ENCODE peak calls at places on chromosomes 7 and 10, in six cellular contexts. P is PC-3, G is kidney epithelial cell, S is cardiac muscle cell, J is foreskin fibroblast, E is keratinocyte. W is an unnamed sample.

GRCh38 chr10:131779661-131780394 is 121.0 kb upstream of the PPP2R2D start:
- DNase-seq in P (no peak), G (no peak), S (no peak), J (no peak), E (no peak), W (no peak)

GRCh38 chr10:31945392-31945791 is 16.8 kb upstream of the ARHGAP12 start:
- DNase-seq in P (no peak), G (no peak), S (no peak), J (no peak), E (no peak), W (no peak)

GRCh38 chr7:150759479-150759878 is 22.3 kb downstream of the GIMAP5 start:
- DNase-seq in P (no peak), G (no peak), S (no peak), J (no peak), E (no peak), W (no peak)

GRCh38 chr10:2963889-2964631 is 103.3 kb upstream of the PFKP start:
- DNase-seq in P (no peak), G (no peak), S (no peak), J (no peak), E (no peak), W (no peak)

GRCh38 chr7:106486331-106486730 is 174.6 kb downstream of the CCDC71L start:
- DNase-seq in P (peak; percentile 78), G (peak; percentile 93), S (no peak), J (peak; percentile 70), E (peak; percentile 68), W (no peak)

GRCh38 chr10:132826524-132827422 is 40.8 kb upstream of the NKX6-2 start:
- DNase-seq in P (no peak), G (no peak), S (no peak), J (no peak), E (no peak), W (no peak)

GRCh38 chr7:149284850-149285580 is 23.0 kb downstream of the ZNF783 start:
- DNase-seq in P (peak; percentile 92), G (peak; percentile 49), S (peak; percentile 96), J (peak; percentile 90), E (peak; percentile 56), W (peak; percentile 48)

GRCh38 chr10:75230600-75231038 is 5.1 kb downstream of the COMTD1 start:
- DNase-seq in P (peak; percentile 100), G (no peak), S (peak; percentile 92), J (peak; percentile 79), E (no peak), W (peak; percentile 59)

GRCh38 chr7:51031791-51032484 is 249.2 kb upstream of the GRB10 start:
- DNase-seq in P (no peak), G (no peak), S (no peak), J (no peak), E (no peak), W (no peak)

GRCh38 chr10:7320072-7320471 is 90.8 kb downstream of the SFMBT2 start:
- DNase-seq in P (no peak), G (peak; percentile 10), S (no peak), J (no peak), E (no peak), W (no peak)

GRCh38 chr10:1328951-1329614 is 272.9 kb downstream of the WDR37 start:
- DNase-seq in P (no peak), G (no peak), S (no peak), J (no peak), E (no peak), W (no peak)

GRCh38 chr10:125599194-125599593 is 83.8 kb downstream of the TEX36 start:
- DNase-seq in P (no peak), G (no peak), S (no peak), J (no peak), E (no peak), W (no peak)

GRCh38 chr10:125607689-125608290 is 75.2 kb downstream of the TEX36 start:
- DNase-seq in P (no peak), G (no peak), S (no peak), J (no peak), E (no peak), W (no peak)

GRCh38 chr10:125605167-125605566 is 77.8 kb downstream of the TEX36 start:
- DNase-seq in P (no peak), G (no peak), S (no peak), J (peak; percentile 9), E (no peak), W (no peak)

GRCh38 chr10:125606406-125606805 is 76.6 kb downstream of the TEX36 start:
- DNase-seq in P (no peak), G (no peak), S (no peak), J (no peak), E (no peak), W (no peak)

GRCh38 chr10:125602825-125603224 is 80.1 kb downstream of the TEX36 start:
- DNase-seq in P (no peak), G (no peak), S (no peak), J (no peak), E (no peak), W (no peak)
- TF ChIP-seq CTCF in P (no peak), G (no peak), S (no peak), J (no peak), E (no peak), W (no peak)

DNA sequence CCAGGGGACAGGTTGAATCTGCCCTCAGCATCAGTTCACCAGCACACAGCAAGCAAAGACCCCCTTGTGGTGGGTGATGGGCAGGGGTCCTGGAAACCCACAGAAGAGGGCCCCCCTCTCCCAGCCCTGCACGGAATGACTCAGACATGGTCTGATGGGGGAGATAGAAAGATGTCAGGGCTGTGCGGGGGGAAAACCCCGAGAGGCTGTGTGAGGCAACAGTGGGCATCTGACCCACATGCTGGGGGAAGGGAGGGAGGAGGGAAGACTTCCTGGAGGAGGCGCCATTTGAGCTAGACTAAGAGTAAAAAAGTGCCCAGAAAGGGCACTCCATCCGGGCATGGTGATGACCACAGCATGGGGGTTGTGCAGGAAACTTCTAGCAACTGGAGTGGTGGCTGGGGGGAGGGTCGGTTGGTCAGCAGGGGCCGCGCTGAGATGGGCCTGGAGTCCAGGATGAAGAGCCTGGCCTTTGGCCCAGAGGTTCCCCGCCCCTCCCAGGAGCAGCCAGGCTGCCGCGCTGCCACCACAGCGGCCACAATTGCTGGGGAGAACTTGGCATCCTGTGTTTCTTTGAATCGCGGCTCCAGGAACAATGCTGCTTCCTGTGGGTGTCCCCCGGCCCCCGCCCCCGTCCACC is 2.5 kb downstream of the LFNG start:
- DNase-seq in P (peak; percentile 32), G (no peak), S (no peak), J (no peak), E (no peak), W (no peak)
- TF ChIP-seq CTCF in P (peak; percentile 21), G (no peak), S (no peak), J (no peak), E (no peak), W (no peak)

DNA sequence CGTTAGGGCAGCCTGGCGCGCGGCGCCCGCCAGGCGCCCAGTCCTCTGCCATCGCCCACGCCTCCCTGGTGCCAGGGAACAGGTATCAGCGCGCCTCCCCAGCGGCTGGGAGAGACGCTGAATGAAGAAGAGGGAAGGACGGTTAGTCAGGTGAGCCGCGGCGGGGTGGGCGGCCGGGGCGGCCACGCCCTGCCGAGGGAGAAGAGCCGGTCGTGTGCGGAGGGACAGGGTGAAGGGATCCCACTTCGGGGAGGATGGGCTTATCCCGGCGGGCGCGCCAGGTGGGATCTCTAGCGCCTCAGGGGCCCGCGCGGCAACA is 580 bp upstream of the ARL4A start:
- DNase-seq in P (no peak), G (no peak), S (no peak), J (no peak), E (no peak), W (no peak)
- TF ChIP-seq CTCF in P (peak; percentile 3), G (no peak), S (no peak), J (no peak), E (no peak), W (no peak)

GRCh38 chr7:127578036-127578684 is 7.2 kb downstream of the GCC1 start:
- DNase-seq in P (no peak), G (no peak), S (no peak), J (peak; percentile 57), E (no peak), W (no peak)
- TF ChIP-seq CTCF in P (peak; percentile 50), G (no peak), S (peak; percentile 18), J (peak; percentile 31), E (peak; percentile 36), W (peak; percentile 22)

DNA sequence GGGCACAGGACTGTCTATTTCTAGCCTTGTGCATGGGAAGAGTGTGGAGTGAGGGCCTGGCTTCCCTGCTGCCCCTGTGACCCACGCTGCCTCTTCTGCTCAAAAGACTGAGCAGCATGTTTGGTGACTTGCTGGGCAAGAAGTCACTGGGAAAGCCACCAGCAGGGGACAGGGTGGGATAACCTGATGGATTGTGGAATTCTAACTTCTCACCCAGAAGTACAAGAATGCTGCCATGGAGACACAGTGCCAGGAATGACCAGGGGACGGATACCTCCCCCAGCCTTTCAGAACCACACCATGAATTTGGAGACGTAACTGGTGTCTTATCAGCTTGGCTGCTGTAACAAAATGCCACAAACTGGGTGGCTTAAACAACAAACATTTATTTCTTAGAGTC is 28.4 kb downstream of the GALNTL5 start:
- DNase-seq in P (no peak), G (no peak), S (no peak), J (no peak), E (no peak), W (no peak)
- TF ChIP-seq CTCF in P (no peak), G (no peak), S (no peak), J (no peak), E (no peak), W (no peak)

GRCh38 chr10:80529604-80530003 is 8.1 kb upstream of the SH2D4B start:
- DNase-seq in P (no peak), G (no peak), S (no peak), J (no peak), E (no peak), W (no peak)

GRCh38 chr10:80528185-80528700 is 9.5 kb upstream of the SH2D4B start:
- DNase-seq in P (no peak), G (no peak), S (no peak), J (no peak), E (no peak), W (no peak)

GRCh38 chr10:80530816-80531215 is 6.9 kb upstream of the SH2D4B start:
- DNase-seq in P (no peak), G (no peak), S (no peak), J (no peak), E (no peak), W (no peak)

GRCh38 chr10:80528901-80529300 is 8.8 kb upstream of the SH2D4B start:
- DNase-seq in P (no peak), G (no peak), S (no peak), J (no peak), E (no peak), W (no peak)

DNA sequence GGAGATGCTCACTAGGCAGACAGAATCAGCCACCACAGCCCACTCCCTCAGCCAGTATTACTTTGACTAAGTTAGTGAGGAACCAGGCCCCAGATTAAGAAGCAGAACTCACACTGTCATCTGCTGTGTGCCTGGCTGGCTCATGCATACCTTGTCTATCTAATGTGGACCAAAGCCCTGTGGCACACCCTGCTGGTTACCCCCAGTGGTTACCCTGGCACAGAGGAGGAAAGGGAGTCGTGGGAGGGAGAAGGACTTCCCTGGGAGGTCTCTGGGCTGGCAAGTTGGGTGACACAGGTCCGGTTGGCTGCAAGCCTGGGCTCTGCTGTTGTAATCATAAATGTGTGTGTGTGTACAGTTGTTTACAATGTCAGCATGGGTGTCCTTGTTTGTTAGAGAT is 7.5 kb upstream of the SH2D4B start:
- DNase-seq in P (no peak), G (no peak), S (no peak), J (no peak), E (no peak), W (no peak)
- TF ChIP-seq CTCF in P (no peak), G (peak; percentile 56), S (peak; percentile 32), J (peak; percentile 26), E (peak; percentile 76), W (peak; percentile 10)